ENCODE peak calls at places on chromosomes 16 and 17, in six cellular contexts. One of them, this sample, is unnamed.

GRCh38 chr16:25606069-25606468 is 85.7 kb upstream of the HS3ST4 start:
- DNase-seq in stomach: no peak
- DNase-seq in uterus: no peak
- DNase-seq in astrocyte of the cerebellum: no peak
- DNase-seq in H1: no peak
- DNase-seq in cardiac fibroblast: no peak
- DNase-seq in this sample: no peak

GRCh38 chr16:15599303-15600070 is 43.5 kb downstream of the MARF1 start:
- DNase-seq in stomach: no peak
- DNase-seq in H1: no peak
- DNase-seq in cardiac fibroblast: no peak
- DNase-seq in astrocyte of the cerebellum: no peak
- DNase-seq in uterus: no peak
- DNase-seq in this sample: no peak

GRCh38 chr17:21095735-21096134 is 31.0 kb upstream of the DHRS7B start:
- DNase-seq in cardiac fibroblast: no peak
- DNase-seq in astrocyte of the cerebellum: no peak
- DNase-seq in stomach: no peak
- DNase-seq in H1: no peak
- DNase-seq in uterus: no peak
- DNase-seq in this sample: peak

GRCh38 chr16:69537706-69538080 is 28.1 kb upstream of the NFAT5 start:
- DNase-seq in cardiac fibroblast: no peak
- DNase-seq in stomach: no peak
- DNase-seq in H1: no peak
- DNase-seq in astrocyte of the cerebellum: no peak
- DNase-seq in uterus: no peak
- DNase-seq in this sample: no peak

GRCh38 chr17:69949931-69950330 is 125.1 kb upstream of the KCNJ16 start:
- DNase-seq in H1: no peak
- DNase-seq in cardiac fibroblast: no peak
- DNase-seq in uterus: no peak
- DNase-seq in astrocyte of the cerebellum: no peak
- DNase-seq in stomach: no peak
- DNase-seq in this sample: no peak

GRCh38 chr17:1561420-1562177 is 993 bp downstream of the PITPNA start:
- DNase-seq in H1: peak
- DNase-seq in uterus: no peak
- DNase-seq in astrocyte of the cerebellum: no peak
- DNase-seq in cardiac fibroblast: peak
- DNase-seq in stomach: no peak
- DNase-seq in this sample: no peak

GRCh38 chr17:40557531-40558299 is 7.6 kb downstream of the CCR7 start:
- DNase-seq in uterus: no peak
- DNase-seq in astrocyte of the cerebellum: no peak
- DNase-seq in H1: no peak
- DNase-seq in cardiac fibroblast: peak
- DNase-seq in stomach: peak
- DNase-seq in this sample: peak

GRCh38 chr17:58641937-58642336 is 49.9 kb downstream of the TEX14 start:
- DNase-seq in astrocyte of the cerebellum: no peak
- DNase-seq in H1: no peak
- DNase-seq in cardiac fibroblast: no peak
- DNase-seq in uterus: no peak
- DNase-seq in stomach: no peak
- DNase-seq in this sample: no peak

GRCh38 chr16:1712791-1713261 is 6.8 kb downstream of the MAPK8IP3 start:
- DNase-seq in cardiac fibroblast: peak
- DNase-seq in astrocyte of the cerebellum: no peak
- DNase-seq in uterus: no peak
- DNase-seq in H1: no peak
- DNase-seq in stomach: no peak
- DNase-seq in this sample: no peak

GRCh38 chr16:58509256-58510096 is 5.8 kb upstream of the SETD6 start:
- DNase-seq in stomach: peak
- DNase-seq in H1: no peak
- DNase-seq in astrocyte of the cerebellum: no peak
- DNase-seq in cardiac fibroblast: no peak
- DNase-seq in uterus: no peak
- DNase-seq in this sample: no peak

GRCh38 chr17:76497699-76497978 is 3.6 kb downstream of the RHBDF2 start:
- DNase-seq in stomach: no peak
- DNase-seq in astrocyte of the cerebellum: no peak
- DNase-seq in H1: no peak
- DNase-seq in cardiac fibroblast: no peak
- DNase-seq in uterus: no peak
- DNase-seq in this sample: no peak
- H3K4me3 ChIP-seq in stomach: peak
- H3K4me3 ChIP-seq in astrocyte of the cerebellum: no peak
- H3K4me3 ChIP-seq in H1: no peak
- H3K4me3 ChIP-seq in cardiac fibroblast: peak
- H3K4me3 ChIP-seq in uterus: no peak
- H3K4me3 ChIP-seq in this sample: no peak

GRCh38 chr16:4536391-4537106 is 2.0 kb downstream of the CDIP1 start:
- DNase-seq in uterus: no peak
- DNase-seq in stomach: no peak
- DNase-seq in H1: no peak
- DNase-seq in astrocyte of the cerebellum: no peak
- DNase-seq in cardiac fibroblast: no peak
- DNase-seq in this sample: no peak
- H3K4me3 ChIP-seq in uterus: no peak
- H3K4me3 ChIP-seq in stomach: no peak
- H3K4me3 ChIP-seq in H1: peak
- H3K4me3 ChIP-seq in astrocyte of the cerebellum: no peak
- H3K4me3 ChIP-seq in cardiac fibroblast: no peak
- H3K4me3 ChIP-seq in this sample: no peak

GRCh38 chr16:23950291-23950894 is 114.6 kb downstream of the PRKCB start:
- DNase-seq in astrocyte of the cerebellum: no peak
- DNase-seq in uterus: no peak
- DNase-seq in cardiac fibroblast: no peak
- DNase-seq in H1: no peak
- DNase-seq in stomach: no peak
- DNase-seq in this sample: no peak
- H3K4me3 ChIP-seq in astrocyte of the cerebellum: no peak
- H3K4me3 ChIP-seq in uterus: no peak
- H3K4me3 ChIP-seq in cardiac fibroblast: no peak
- H3K4me3 ChIP-seq in H1: no peak
- H3K4me3 ChIP-seq in stomach: no peak
- H3K4me3 ChIP-seq in this sample: peak

DNA sequence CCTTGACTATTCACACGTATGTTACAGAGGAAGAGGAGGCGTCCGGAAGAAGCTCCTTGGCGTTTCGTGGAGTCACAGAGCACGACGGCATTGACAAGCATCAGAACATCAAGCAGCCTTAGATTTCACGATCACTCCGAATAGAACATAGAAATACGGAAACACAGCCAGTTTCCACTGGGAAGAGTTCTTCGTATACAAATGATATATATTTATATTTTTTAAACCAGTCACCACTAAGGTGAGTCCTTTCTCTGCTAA is 3.1 kb downstream of the CBLN1 start:
- DNase-seq in cardiac fibroblast: no peak
- DNase-seq in uterus: no peak
- DNase-seq in H1: no peak
- DNase-seq in stomach: no peak
- DNase-seq in astrocyte of the cerebellum: no peak
- DNase-seq in this sample: no peak
- H3K4me3 ChIP-seq in cardiac fibroblast: no peak
- H3K4me3 ChIP-seq in uterus: no peak
- H3K4me3 ChIP-seq in H1: no peak
- H3K4me3 ChIP-seq in stomach: no peak
- H3K4me3 ChIP-seq in astrocyte of the cerebellum: no peak
- H3K4me3 ChIP-seq in this sample: no peak

DNA sequence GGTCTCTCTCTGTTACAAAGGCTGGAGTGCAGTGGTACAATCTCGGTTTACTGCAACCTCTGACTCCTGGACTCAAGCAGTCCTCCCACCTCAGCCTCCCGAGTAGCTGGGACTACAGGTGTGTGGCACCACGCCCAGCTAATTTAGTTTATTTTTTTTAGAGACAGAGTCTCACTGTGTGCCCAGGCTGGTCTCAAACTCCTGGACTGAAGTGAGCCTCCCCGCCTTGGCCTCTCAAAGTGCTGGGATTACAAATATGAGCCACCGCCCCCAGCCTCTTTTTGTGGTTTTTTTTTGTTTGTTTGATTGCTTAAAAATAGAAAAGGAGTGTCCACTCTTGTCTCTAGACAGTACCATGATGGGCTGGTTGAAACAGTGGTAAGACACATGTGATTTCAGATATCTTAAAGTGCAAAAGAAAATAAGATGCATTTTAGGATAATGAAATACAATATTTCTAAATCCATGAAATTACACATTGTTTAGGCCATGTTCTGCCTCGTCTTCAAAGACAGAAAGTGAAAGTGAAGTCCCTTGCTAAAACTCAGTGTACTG is 27.4 kb downstream of the KIAA0513 start:
- DNase-seq in uterus: no peak
- DNase-seq in H1: no peak
- DNase-seq in cardiac fibroblast: no peak
- DNase-seq in astrocyte of the cerebellum: no peak
- DNase-seq in stomach: no peak
- DNase-seq in this sample: no peak
- H3K4me3 ChIP-seq in uterus: peak
- H3K4me3 ChIP-seq in H1: no peak
- H3K4me3 ChIP-seq in cardiac fibroblast: peak
- H3K4me3 ChIP-seq in astrocyte of the cerebellum: no peak
- H3K4me3 ChIP-seq in stomach: peak
- H3K4me3 ChIP-seq in this sample: peak

DNA sequence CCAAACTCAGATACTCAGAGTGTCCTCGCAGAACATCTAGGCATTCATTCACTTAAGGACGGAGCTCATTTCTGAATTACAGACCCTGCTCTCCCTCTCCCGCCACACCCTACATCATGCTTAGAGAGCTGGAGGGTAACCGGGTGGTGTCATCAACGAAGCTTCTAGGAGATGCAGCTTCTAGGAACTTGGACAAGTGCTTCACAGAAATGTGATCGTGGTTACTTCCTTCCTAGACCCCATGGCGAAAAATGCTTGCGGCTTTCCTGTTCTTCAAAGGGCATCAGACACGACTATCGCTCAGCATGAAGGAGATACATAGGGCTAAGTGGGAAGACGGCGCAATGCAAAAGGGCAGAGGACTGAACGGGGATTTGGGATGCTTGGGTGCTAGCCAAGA is 126.8 kb downstream of the ZFHX3 start:
- DNase-seq in astrocyte of the cerebellum: no peak
- DNase-seq in cardiac fibroblast: no peak
- DNase-seq in stomach: no peak
- DNase-seq in H1: no peak
- DNase-seq in uterus: no peak
- DNase-seq in this sample: no peak
- H3K4me3 ChIP-seq in astrocyte of the cerebellum: peak
- H3K4me3 ChIP-seq in cardiac fibroblast: no peak
- H3K4me3 ChIP-seq in stomach: no peak
- H3K4me3 ChIP-seq in H1: no peak
- H3K4me3 ChIP-seq in uterus: no peak
- H3K4me3 ChIP-seq in this sample: no peak

GRCh38 chr16:72909196-72909595 is 138.7 kb downstream of the ZFHX3 start:
- DNase-seq in cardiac fibroblast: no peak
- DNase-seq in H1: no peak
- DNase-seq in uterus: no peak
- DNase-seq in astrocyte of the cerebellum: no peak
- DNase-seq in stomach: no peak
- DNase-seq in this sample: no peak
- H3K4me3 ChIP-seq in cardiac fibroblast: no peak
- H3K4me3 ChIP-seq in H1: no peak
- H3K4me3 ChIP-seq in uterus: no peak
- H3K4me3 ChIP-seq in astrocyte of the cerebellum: no peak
- H3K4me3 ChIP-seq in stomach: no peak
- H3K4me3 ChIP-seq in this sample: no peak

DNA sequence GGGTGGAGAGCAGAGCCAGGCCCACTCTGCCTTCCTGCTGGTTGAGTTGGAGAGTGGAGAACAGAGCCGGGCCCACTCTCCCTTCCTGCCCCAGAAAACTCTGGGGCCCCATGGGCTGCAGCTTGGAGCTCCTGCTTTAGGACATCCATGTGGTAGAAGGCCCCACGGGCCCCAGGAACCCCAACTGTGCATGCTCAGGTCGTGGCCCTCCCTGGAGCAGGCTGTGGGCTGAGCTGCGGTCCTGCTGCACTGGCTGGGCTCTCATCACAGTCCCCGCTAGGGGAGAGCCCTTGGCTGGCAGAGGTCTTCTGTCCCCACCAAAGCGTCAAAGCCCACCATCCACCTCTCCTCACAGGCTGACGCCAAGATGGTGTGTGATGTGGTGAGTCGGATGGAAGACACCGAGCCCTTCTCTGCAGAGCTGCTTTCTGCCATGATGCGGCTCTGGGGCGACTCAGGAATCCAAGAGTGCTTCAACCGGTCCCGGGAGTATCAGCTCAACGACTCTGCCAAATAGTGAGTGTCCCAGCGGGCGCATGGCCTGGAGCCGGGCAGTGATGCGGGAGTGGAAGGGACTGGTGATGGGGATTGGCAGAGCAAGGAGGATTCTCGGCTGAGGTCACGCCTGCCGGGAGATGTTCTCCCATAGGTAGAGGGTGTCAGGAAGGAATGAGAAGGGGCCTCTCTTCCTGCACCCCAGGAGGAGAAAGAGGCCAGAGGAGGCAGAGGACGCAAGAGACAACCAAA is 96.9 kb downstream of the AMFR start:
- DNase-seq in H1: no peak
- DNase-seq in stomach: no peak
- DNase-seq in astrocyte of the cerebellum: no peak
- DNase-seq in uterus: no peak
- DNase-seq in cardiac fibroblast: no peak
- DNase-seq in this sample: no peak
- H3K4me3 ChIP-seq in H1: no peak
- H3K4me3 ChIP-seq in stomach: no peak
- H3K4me3 ChIP-seq in astrocyte of the cerebellum: no peak
- H3K4me3 ChIP-seq in uterus: no peak
- H3K4me3 ChIP-seq in cardiac fibroblast: no peak
- H3K4me3 ChIP-seq in this sample: no peak